ENCODE peak calls at places on chromosomes 4 and X, in seven cellular contexts. B is ecto neural progenitor cell, E is type B pancreatic cell, V is A172, H is cardiac muscle cell, L is hippocampal formation, I is NCI-H1930. C is an unnamed sample.

GRCh38 chrX:125505207-125505606 is 185.5 kb downstream of the TEX13C start:
- DNase-seq in B (no peak), E (no peak), H (no peak), V (no peak), I (no peak), L (no peak), C (no peak)

GRCh38 chrX:37330642-37331041 is 18.5 kb upstream of the PRRG1 start:
- DNase-seq in E (no peak), I (no peak), B (no peak), V (no peak), H (no peak), L (peak; percentile 5), C (no peak)

GRCh38 chr4:35652197-35652596 is 592.1 kb downstream of the ARAP2 start:
- DNase-seq in E (no peak), V (no peak), B (no peak), I (no peak), H (no peak), L (no peak), C (no peak)

GRCh38 chrX:131734621-131735020 is 190.7 kb downstream of the OR13H1 start:
- DNase-seq in V (no peak), B (no peak), E (no peak), L (no peak), I (no peak), H (no peak), C (no peak)

GRCh38 chr4:174283507-174284180 is at the start of the genes CEP44 and FBXO8:
- DNase-seq in I (peak; percentile 47), L (peak; percentile 75), B (peak; percentile 88), H (peak; percentile 81), V (peak; percentile 70), E (peak; percentile 76), C (peak; percentile 89)

GRCh38 chrX:152600853-152601635 is 36.7 kb upstream of the GABRQ start:
- DNase-seq in H (peak; percentile 17), L (peak; percentile 19), B (peak; percentile 61), V (no peak), E (no peak), I (no peak), C (no peak)

GRCh38 chrX:40866878-40867277 is 131.5 kb upstream of the MED14 start:
- DNase-seq in V (peak; percentile 52), H (no peak), B (no peak), I (no peak), E (no peak), L (no peak), C (no peak)

GRCh38 chr4:3255611-3256186 is 6.7 kb downstream of the MSANTD1 start:
- DNase-seq in H (no peak), B (no peak), E (peak; percentile 67), V (no peak), L (no peak), I (no peak), C (peak; percentile 72)

GRCh38 chrX:42290608-42291007 is 367.3 kb upstream of the CASK start:
- DNase-seq in B (no peak), L (no peak), E (no peak), H (no peak), V (no peak), I (no peak), C (no peak)

GRCh38 chr4:125594203-125594602 is 279.4 kb downstream of the FAT4 start:
- DNase-seq in E (no peak), V (no peak), H (no peak), I (no peak), L (no peak), B (no peak), C (no peak)

GRCh38 chr4:40140206-40140605 is 56.6 kb upstream of the RHOH start:
- DNase-seq in I (no peak), V (no peak), B (no peak), E (no peak), L (no peak), H (no peak), C (no peak)

GRCh38 chrX:100647095-100647494 is 3.1 kb downstream of the SRPX2 start:
- DNase-seq in B (no peak), I (no peak), E (no peak), H (no peak), L (no peak), V (no peak), C (no peak)

GRCh38 chr4:41525129-41525528 is 12.8 kb upstream of the LIMCH1 start:
- DNase-seq in V (peak; percentile 90), H (peak; percentile 35), E (no peak), B (no peak), I (no peak), L (no peak), C (no peak)

GRCh38 chr4:84582988-84583870 is at the start of gene CDS1:
- DNase-seq in B (peak; percentile 75), L (no peak), H (peak; percentile 71), E (peak; percentile 69), I (no peak), V (no peak), C (no peak)

GRCh38 chr4:1290165-1290977 is 680 bp downstream of the MAEA start:
- DNase-seq in B (no peak), I (no peak), H (peak; percentile 40), L (no peak), V (no peak), E (no peak), C (no peak)

GRCh38 chr4:174041555-174042110 is 241.8 kb downstream of the FBXO8 start:
- DNase-seq in E (no peak), L (no peak), H (peak; percentile 65), I (peak; percentile 66), V (no peak), B (no peak), C (no peak)

GRCh38 chr4:18850763-18851331 is 829.3 kb upstream of the LCORL start:
- DNase-seq in B (no peak), H (no peak), L (no peak), V (peak; percentile 11), I (peak; percentile 9), E (no peak), C (no peak)

GRCh38 chr4:52298444-52298843 is 247.3 kb downstream of the SPATA18 start:
- DNase-seq in V (no peak), L (no peak), E (no peak), B (no peak), I (no peak), H (no peak), C (no peak)

GRCh38 chrX:123803331-123803983 is 56.4 kb upstream of the XIAP start:
- DNase-seq in H (peak; percentile 17), B (no peak), E (no peak), L (no peak), V (peak; percentile 70), I (peak; percentile 37), C (no peak)

GRCh38 chr4:243407-243806 is 61.9 kb downstream of the ZNF732 start:
- DNase-seq in H (no peak), I (no peak), V (no peak), B (no peak), L (no peak), E (no peak), C (no peak)

GRCh38 chrX:91108761-91109160 is 325.9 kb upstream of the PABPC5 start:
- DNase-seq in I (no peak), L (no peak), B (no peak), V (no peak), E (no peak), H (peak; percentile 28), C (no peak)

GRCh38 chr4:111546881-111547280 is 598.4 kb upstream of the FAM241A start:
- DNase-seq in B (no peak), L (no peak), H (no peak), I (peak; percentile 1), E (no peak), V (no peak), C (no peak)

GRCh38 chrX:70332600-70332999 is 42.7 kb downstream of the KIF4A start:
- DNase-seq in L (no peak), I (no peak), H (no peak), E (no peak), B (no peak), V (peak; percentile 1), C (no peak)

GRCh38 chr4:42865572-42866189 is 26.8 kb upstream of the GRXCR1 start:
- DNase-seq in E (no peak), B (peak; percentile 55), L (peak; percentile 17), H (peak; percentile 66), I (peak; percentile 1), V (peak; percentile 42), C (no peak)

GRCh38 chr4:1402516-1403101 is 3.6 kb downstream of the NKX1-1 start:
- DNase-seq in L (no peak), E (no peak), H (no peak), V (no peak), B (peak; percentile 43), I (no peak), C (peak; percentile 82)

GRCh38 chrX:119981286-119982070 is 37.9 kb upstream of the NKAP start:
- DNase-seq in H (peak; percentile 47), B (no peak), L (no peak), E (no peak), V (peak; percentile 6), I (no peak), C (no peak)

GRCh38 chr4:23084559-23085248 is 392.0 kb downstream of the GBA3 start:
- DNase-seq in H (no peak), E (no peak), B (no peak), V (peak; percentile 67), L (no peak), I (no peak), C (no peak)

GRCh38 chrX:101383679-101384078 is 2.3 kb downstream of the BTK start:
- DNase-seq in L (no peak), I (no peak), E (no peak), H (no peak), B (no peak), V (no peak), C (no peak)

GRCh38 chr4:1490906-1491629 is 84.8 kb upstream of the NKX1-1 start:
- DNase-seq in L (no peak), V (no peak), B (no peak), H (no peak), E (no peak), I (no peak), C (no peak)